ENCODE peak calls at places on chromosome 7, in seven cellular contexts. N is psoas muscle, X is fibroblast of the aortic adventitia, R is bronchial epithelial cell, B is AG10803, P is esophagus muscularis mucosa, Q is foreskin fibroblast. C is an unnamed sample.

GRCh38 chr7:80145780-80146422 is 11.3 kb downstream of the GNAI1 start:
- DNase-seq in N (no peak), X (peak), R (peak), B (peak), P (no peak), Q (peak), C (no peak)

GRCh38 chr7:148045521-148045920 is 545.0 kb upstream of the C7orf33 start:
- DNase-seq in N (no peak), X (no peak), R (no peak), B (no peak), P (no peak), Q (no peak), C (no peak)

GRCh38 chr7:82723411-82723810 is 279.8 kb upstream of the CACNA2D1 start:
- DNase-seq in N (no peak), X (peak), R (no peak), B (peak), P (no peak), Q (no peak), C (no peak)

GRCh38 chr7:22332481-22332880 is 24.5 kb downstream of the RAPGEF5 start:
- DNase-seq in N (no peak), X (no peak), R (peak), B (no peak), P (peak), Q (no peak), C (no peak)

GRCh38 chr7:104252409-104253134 is 44.8 kb upstream of the ORC5 start:
- DNase-seq in N (no peak), X (no peak), R (no peak), B (no peak), P (no peak), Q (no peak), C (no peak)

GRCh38 chr7:82631998-82632397 is 188.4 kb upstream of the CACNA2D1 start:
- DNase-seq in N (no peak), X (peak), R (no peak), B (peak), P (no peak), Q (peak), C (no peak)

GRCh38 chr7:92964156-92964555 is 127.8 kb upstream of the CDK6 start:
- DNase-seq in N (no peak), X (no peak), R (no peak), B (peak), P (no peak), Q (no peak), C (no peak)

GRCh38 chr7:35420657-35421056 is 166.8 kb upstream of the TBX20 start:
- DNase-seq in N (no peak), X (peak), R (no peak), B (no peak), P (no peak), Q (no peak), C (no peak)

GRCh38 chr7:73704640-73705550 is 14.6 kb downstream of the STX1A start:
- DNase-seq in N (no peak), X (peak), R (peak), B (no peak), P (no peak), Q (no peak), C (no peak)

GRCh38 chr7:112994666-112995065 is 92.0 kb downstream of the GPR85 start:
- DNase-seq in N (no peak), X (peak), R (no peak), B (peak), P (no peak), Q (peak), C (no peak)

GRCh38 chr7:106247827-106248201 is 37.0 kb downstream of the NAMPT start:
- DNase-seq in N (no peak), X (no peak), R (no peak), B (no peak), P (no peak), Q (no peak), C (no peak)
- TF ChIP-seq CTCF in N (no peak), X (no peak), R (no peak), B (no peak), P (no peak), Q (no peak), C (no peak)

GRCh38 chr7:108659867-108660266 is 90.2 kb downstream of the DNAJB9 start:
- DNase-seq in N (no peak), X (no peak), R (no peak), B (no peak), P (no peak), Q (no peak), C (no peak)

GRCh38 chr7:108662783-108663182 is 93.1 kb downstream of the DNAJB9 start:
- DNase-seq in N (no peak), X (no peak), R (no peak), B (no peak), P (no peak), Q (no peak), C (no peak)

DNA sequence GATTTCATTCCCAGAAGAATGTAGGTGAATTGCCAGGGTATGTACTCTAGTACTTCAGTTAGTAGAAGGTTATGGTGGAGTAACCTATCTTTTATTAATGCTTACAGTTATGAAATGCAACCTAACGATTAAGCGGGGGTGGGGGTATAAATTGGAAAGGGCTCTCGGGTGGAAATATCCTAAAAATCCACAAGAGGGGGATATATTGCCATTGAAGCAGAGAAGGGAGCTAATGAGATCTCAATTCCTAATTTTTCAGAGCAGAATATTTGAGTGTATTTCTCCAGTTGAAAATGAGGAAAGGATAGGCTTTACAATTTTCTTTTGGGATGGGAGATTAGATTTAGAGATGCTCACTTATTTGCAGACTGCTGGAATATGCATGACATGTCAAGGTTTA is 90.8 kb downstream of the DNAJB9 start:
- DNase-seq in N (no peak), X (peak), R (no peak), B (no peak), P (no peak), Q (no peak), C (no peak)
- H3K4me3 ChIP-seq in N (no peak), X (no peak), R (no peak), B (no peak), P (no peak), Q (no peak), C (no peak)

GRCh38 chr7:46784746-46785145 is 797.2 kb downstream of the TNS3 start:
- DNase-seq in N (no peak), X (peak), R (peak), B (peak), P (no peak), Q (peak), C (no peak)
- TF ChIP-seq CTCF in N (no peak), X (no peak), R (no peak), B (no peak), P (no peak), Q (no peak), C (no peak)

GRCh38 chr7:33841031-33841430 is 64.3 kb upstream of the BMPER start:
- DNase-seq in N (no peak), X (no peak), R (no peak), B (no peak), P (peak), Q (no peak), C (no peak)
- H3K4me3 ChIP-seq in N (no peak), X (no peak), R (no peak), B (no peak), P (no peak), Q (no peak), C (no peak)

DNA sequence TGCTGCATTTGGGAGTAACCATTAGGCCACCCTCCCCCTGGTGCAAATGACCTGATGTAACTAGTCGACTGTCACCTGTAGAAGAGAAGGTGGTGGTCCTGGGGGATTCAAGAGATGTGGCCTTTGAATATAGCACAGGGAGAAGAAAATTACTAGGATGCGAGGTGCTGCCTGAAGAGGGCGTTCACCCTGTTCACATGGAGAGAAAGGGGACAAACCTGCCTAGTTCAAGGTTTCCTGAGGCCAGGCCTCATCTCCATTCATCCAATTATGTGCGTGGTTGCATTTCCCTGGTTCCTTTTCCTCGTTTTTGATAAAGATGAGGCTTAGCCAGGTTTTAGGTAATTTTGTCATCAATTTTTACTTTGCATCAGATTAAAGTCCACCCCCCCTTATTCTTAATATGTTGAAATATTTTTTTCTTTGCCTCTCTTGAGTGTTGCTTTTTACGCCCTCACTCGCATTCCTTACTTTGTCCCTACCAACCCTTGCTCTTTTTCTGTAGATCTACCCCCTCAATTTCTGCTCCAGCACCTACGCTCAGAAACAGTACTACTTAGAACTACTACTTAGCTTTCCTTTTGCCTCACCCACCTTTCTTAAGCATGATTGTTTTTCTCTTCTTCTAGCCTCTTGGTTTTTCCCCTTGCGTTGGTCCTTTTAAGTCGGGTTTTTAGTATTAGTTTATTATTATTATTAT is 13.7 kb downstream of the CLCN1 start:
- DNase-seq in N (no peak), X (no peak), R (no peak), B (no peak), P (no peak), Q (no peak), C (no peak)
- TF ChIP-seq CTCF in N (no peak), X (no peak), R (no peak), B (no peak), P (no peak), Q (no peak), C (no peak)

GRCh38 chr7:135939268-135939667 is 37.9 kb downstream of the MTPN start:
- DNase-seq in N (no peak), X (no peak), R (no peak), B (no peak), P (no peak), Q (no peak), C (no peak)
- H3K4me3 ChIP-seq in N (no peak), X (no peak), R (no peak), B (no peak), P (no peak), Q (no peak), C (no peak)

GRCh38 chr7:129825005-129825553 is 127.7 kb downstream of the UBE2H start:
- DNase-seq in N (peak), X (peak), R (peak), B (peak), P (no peak), Q (peak), C (peak)
- TF ChIP-seq CTCF in N (no peak), X (no peak), R (peak), B (peak), P (no peak), Q (peak), C (no peak)

GRCh38 chr7:28110427-28111012 is 70.1 kb downstream of the JAZF1 start:
- DNase-seq in N (no peak), X (no peak), R (no peak), B (no peak), P (peak), Q (no peak), C (no peak)

GRCh38 chr7:28114056-28114455 is 66.5 kb downstream of the JAZF1 start:
- DNase-seq in N (no peak), X (no peak), R (no peak), B (no peak), P (peak), Q (no peak), C (no peak)

GRCh38 chr7:28112883-28113540 is 67.6 kb downstream of the JAZF1 start:
- DNase-seq in N (peak), X (peak), R (no peak), B (no peak), P (peak), Q (no peak), C (no peak)

GRCh38 chr7:28112056-28112455 is 68.5 kb downstream of the JAZF1 start:
- DNase-seq in N (no peak), X (peak), R (no peak), B (peak), P (peak), Q (no peak), C (no peak)

DNA sequence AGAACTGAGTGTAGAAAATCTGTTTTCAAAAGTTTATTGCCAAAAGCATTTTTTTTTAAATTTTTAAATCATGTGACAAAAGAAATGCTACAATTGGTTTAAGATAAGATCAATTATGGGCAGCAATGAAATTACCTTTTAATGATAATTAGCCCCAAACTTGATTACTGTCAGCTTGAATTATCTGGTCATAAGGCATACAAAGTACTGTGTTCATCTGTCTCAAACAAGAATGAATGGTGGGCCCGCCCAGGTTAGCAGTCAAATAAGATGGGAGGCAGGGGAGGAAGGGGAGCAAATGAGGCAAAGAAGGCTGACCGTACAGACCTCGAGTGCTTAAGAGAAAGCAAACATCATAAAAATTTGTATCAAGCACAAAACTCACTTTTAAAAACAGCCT is 68.1 kb downstream of the JAZF1 start:
- DNase-seq in N (no peak), X (no peak), R (no peak), B (no peak), P (peak), Q (no peak), C (no peak)
- H3K4me3 ChIP-seq in N (no peak), X (no peak), R (no peak), B (no peak), P (no peak), Q (no peak), C (no peak)

C was measured in mucosa of descending colon.